ENCODE peak calls at places on chromosome 6, in ten cellular contexts. S is skeletal muscle cell; H is amygdala; O is naive thymus-derived CD8-positive, alpha-beta T cell; G is stromal cell of bone marrow; Q is RPMI8226; W is activated CD8-positive, alpha-beta memory T cell treated with anti-CD3 and anti-CD28 coated beads, Interleukin-2, amount 50 U/mL, for 4 hours; J is heart left ventricle; E is cardiac muscle cell; T is amniotic epithelial cell. I is an unnamed sample.

GRCh38 chr6:34344314-34344713 is 48.2 kb downstream of the NUDT3 start:
- DNase-seq in S (no peak), H (no peak), O (no peak), G (no peak), Q (no peak), W (no peak), J (no peak), E (no peak), T (no peak), I (no peak)

GRCh38 chr6:110404602-110405001 is 10.8 kb downstream of the DDO start:
- DNase-seq in S (no peak), H (no peak), O (no peak), G (peak), Q (no peak), W (no peak), J (no peak), E (peak), T (peak), I (peak)

GRCh38 chr6:7697820-7698623 is 27.9 kb upstream of the BMP6 start:
- DNase-seq in S (peak), H (no peak), O (no peak), G (peak), Q (no peak), W (no peak), J (peak), E (no peak), T (peak), I (peak)

GRCh38 chr6:133999305-133999704 is 46.3 kb downstream of the TBPL1 start:
- DNase-seq in S (no peak), H (no peak), O (no peak), G (no peak), Q (peak), W (no peak), J (no peak), E (no peak), T (no peak), I (no peak)

GRCh38 chr6:22194188-22194921 is 102.5 kb downstream of the PRL start:
- DNase-seq in S (no peak), H (no peak), O (no peak), G (no peak), Q (no peak), W (no peak), J (no peak), E (no peak), T (peak), I (peak)

GRCh38 chr6:42729731-42730130 is 7.3 kb upstream of the PRPH2 start:
- DNase-seq in S (no peak), H (no peak), O (no peak), G (no peak), Q (no peak), W (no peak), J (no peak), E (no peak), T (peak), I (peak)

GRCh38 chr6:127385668-127386385 is 42.4 kb upstream of the ECHDC1 start:
- DNase-seq in S (no peak), H (no peak), O (no peak), G (no peak), Q (no peak), W (no peak), J (no peak), E (no peak), T (no peak), I (no peak)

GRCh38 chr6:111798281-111798725 is 74.9 kb downstream of the FYN start:
- DNase-seq in S (no peak), H (no peak), O (no peak), G (no peak), Q (no peak), W (no peak), J (no peak), E (no peak), T (no peak), I (no peak)

GRCh38 chr6:3159805-3160781 is 2.7 kb upstream of the TUBB2A start:
- DNase-seq in S (no peak), H (no peak), O (peak), G (no peak), Q (no peak), W (peak), J (no peak), E (peak), T (peak), I (peak)

GRCh38 chr6:116447496-116448011 is 13.6 kb upstream of the CALHM6 start:
- DNase-seq in S (peak), H (no peak), O (no peak), G (peak), Q (no peak), W (no peak), J (no peak), E (no peak), T (peak), I (peak)

GRCh38 chr6:9128970-9129369 is 693.6 kb upstream of the SLC35B3 start:
- DNase-seq in S (no peak), H (no peak), O (no peak), G (no peak), Q (no peak), W (no peak), J (no peak), E (no peak), T (no peak), I (no peak)

GRCh38 chr6:96649926-96650325 is 87.0 kb downstream of the FHL5 start:
- DNase-seq in S (no peak), H (no peak), O (no peak), G (no peak), Q (no peak), W (no peak), J (no peak), E (no peak), T (no peak), I (no peak)

GRCh38 chr6:24720131-24720603 is 1.2 kb upstream of the C6orf62 start:
- DNase-seq in S (no peak), H (peak), O (peak), G (no peak), Q (peak), W (peak), J (peak), E (peak), T (no peak), I (peak)

GRCh38 chr6:157288575-157288974 is 34.7 kb downstream of the TMEM242 start:
- DNase-seq in S (no peak), H (no peak), O (no peak), G (no peak), Q (no peak), W (no peak), J (no peak), E (no peak), T (no peak), I (no peak)

GRCh38 chr6:39430968-39431523 is 108.5 kb upstream of the KCNK16 start:
- DNase-seq in S (no peak), H (peak), O (no peak), G (no peak), Q (peak), W (no peak), J (peak), E (peak), T (no peak), I (no peak)

GRCh38 chr6:33985333-33985751 is 160.5 kb downstream of the GRM4 start:
- DNase-seq in S (no peak), H (no peak), O (no peak), G (no peak), Q (no peak), W (peak), J (no peak), E (no peak), T (no peak), I (no peak)

GRCh38 chr6:118678866-118679265 is 27.5 kb upstream of the CEP85L start:
- DNase-seq in S (no peak), H (no peak), O (no peak), G (no peak), Q (no peak), W (no peak), J (no peak), E (no peak), T (no peak), I (peak)

GRCh38 chr6:53766930-53767329 is 27.9 kb upstream of the LRRC1 start:
- DNase-seq in S (no peak), H (no peak), O (no peak), G (no peak), Q (no peak), W (no peak), J (no peak), E (no peak), T (no peak), I (no peak)

GRCh38 chr6:109235639-109236038 is 140.3 kb downstream of the CEP57L1 start:
- DNase-seq in S (no peak), H (no peak), O (no peak), G (no peak), Q (no peak), W (no peak), J (no peak), E (no peak), T (no peak), I (no peak)

GRCh38 chr6:55670850-55671413 is 91.9 kb upstream of the HMGCLL1 start:
- DNase-seq in S (no peak), H (no peak), O (no peak), G (no peak), Q (no peak), W (no peak), J (no peak), E (no peak), T (no peak), I (no peak)

GRCh38 chr6:2999005-2999620 is 581 bp upstream of the NQO2 start:
- DNase-seq in S (peak), H (no peak), O (no peak), G (peak), Q (no peak), W (peak), J (no peak), E (no peak), T (peak), I (peak)

GRCh38 chr6:135940783-135941182 is 89.3 kb downstream of the PDE7B start:
- DNase-seq in S (no peak), H (no peak), O (no peak), G (no peak), Q (no peak), W (no peak), J (no peak), E (no peak), T (no peak), I (no peak)

GRCh38 chr6:9140181-9140580 is 704.8 kb upstream of the SLC35B3 start:
- DNase-seq in S (no peak), H (no peak), O (no peak), G (no peak), Q (peak), W (no peak), J (no peak), E (no peak), T (no peak), I (no peak)

GRCh38 chr6:166763606-166764472 is 136.8 kb upstream of the RPS6KA2 start:
- DNase-seq in S (no peak), H (no peak), O (no peak), G (no peak), Q (no peak), W (no peak), J (no peak), E (no peak), T (no peak), I (no peak)

GRCh38 chr6:2190661-2191389 is 54.6 kb downstream of the GMDS start:
- DNase-seq in S (no peak), H (no peak), O (no peak), G (no peak), Q (no peak), W (no peak), J (no peak), E (no peak), T (no peak), I (no peak)

GRCh38 chr6:24313477-24314141 is 44.2 kb downstream of the DCDC2 start:
- DNase-seq in S (peak), H (no peak), O (no peak), G (no peak), Q (no peak), W (no peak), J (no peak), E (peak), T (peak), I (peak)

GRCh38 chr6:140208286-140208685 is 833.8 kb upstream of the CITED2 start:
- DNase-seq in S (no peak), H (no peak), O (no peak), G (no peak), Q (no peak), W (no peak), J (no peak), E (peak), T (no peak), I (no peak)

I was measured in fibroblast of pulmonary artery.